ENCODE peak calls at places on chromosomes 11 and 22, in four cellular contexts. F is heart right ventricle, K is PC-3, T is IMR-90. U is an unnamed sample.

GRCh38 chr22:17407643-17408042 is 38.4 kb downstream of the CECR2 start:
- DNase-seq in F (no peak), K (no peak), T (no peak), U (no peak)

GRCh38 chr11:20112291-20113146 is 47.8 kb downstream of the DBX1 start:
- DNase-seq in F (peak), T (peak), K (peak), U (no peak)

GRCh38 chr11:134071306-134071705 is 2.4 kb downstream of the JAM3 start:
- DNase-seq in F (no peak), K (no peak), T (no peak), U (no peak)

GRCh38 chr22:44172370-44173108 is 8.2 kb upstream of the PARVG start:
- DNase-seq in F (peak), K (no peak), T (no peak), U (peak)

GRCh38 chr11:80899381-80899780 is 1458.6 kb upstream of the TENM4 start:
- DNase-seq in F (no peak), K (peak), T (no peak), U (peak)

GRCh38 chr11:130054966-130055365 is 14.7 kb upstream of the APLP2 start:
- DNase-seq in T (no peak), F (no peak), K (no peak), U (no peak)

GRCh38 chr22:17997456-17997855 is 26.9 kb downstream of the MICAL3 start:
- DNase-seq in F (no peak), K (peak), T (no peak), U (no peak)

GRCh38 chr22:47296405-47297260 is 534.2 kb downstream of the TBC1D22A start:
- DNase-seq in T (no peak), F (no peak), K (no peak), U (no peak)

GRCh38 chr11:19679952-19680823 is 32.4 kb upstream of the NAV2 start:
- DNase-seq in T (peak), F (peak), K (peak), U (no peak)

GRCh38 chr11:69427337-69427736 is 54.1 kb upstream of the LINC01488 start:
- DNase-seq in K (no peak), T (no peak), F (no peak), U (no peak)

GRCh38 chr11:105609832-105610781 is at the start of gene GRIA4:
- DNase-seq in T (peak), F (peak), K (no peak), U (no peak)

GRCh38 chr11:20249313-20249873 is 89.1 kb upstream of the DBX1 start:
- DNase-seq in K (no peak), T (no peak), F (no peak), U (no peak)

GRCh38 chr11:14500181-14500651 is 605 bp upstream of the COPB1 start:
- DNase-seq in K (peak), T (peak), F (peak), U (no peak)

GRCh38 chr11:124538019-124538418 is 5.4 kb downstream of the OR8B12 start:
- DNase-seq in F (no peak), K (no peak), T (peak), U (peak)

GRCh38 chr11:398826-399225 is 4.8 kb downstream of the PKP3 start:
- DNase-seq in K (no peak), F (no peak), T (no peak), U (no peak)

GRCh38 chr11:13928566-13929251 is 33.8 kb upstream of the SPON1 start:
- DNase-seq in F (no peak), T (peak), K (peak), U (no peak)

GRCh38 chr11:11958403-11958802 is 50.0 kb downstream of the DKK3 start:
- DNase-seq in T (no peak), F (no peak), K (no peak), U (no peak)

GRCh38 chr11:10257478-10257877 is 36.5 kb downstream of the SBF2 start:
- DNase-seq in K (no peak), F (no peak), T (no peak), U (no peak)

GRCh38 chr11:114301088-114301487 is 4.9 kb downstream of the NNMT start:
- DNase-seq in F (no peak), T (no peak), K (no peak), U (no peak)

GRCh38 chr11:114301927-114302326 is 5.7 kb downstream of the NNMT start:
- DNase-seq in T (no peak), F (no peak), K (no peak), U (no peak)

GRCh38 chr11:114304065-114304464 is 7.9 kb downstream of the NNMT start:
- DNase-seq in T (no peak), F (no peak), K (no peak), U (no peak)

GRCh38 chr11:114304969-114305368 is 8.8 kb downstream of the NNMT start:
- DNase-seq in F (no peak), T (no peak), K (no peak), U (no peak)

DNA sequence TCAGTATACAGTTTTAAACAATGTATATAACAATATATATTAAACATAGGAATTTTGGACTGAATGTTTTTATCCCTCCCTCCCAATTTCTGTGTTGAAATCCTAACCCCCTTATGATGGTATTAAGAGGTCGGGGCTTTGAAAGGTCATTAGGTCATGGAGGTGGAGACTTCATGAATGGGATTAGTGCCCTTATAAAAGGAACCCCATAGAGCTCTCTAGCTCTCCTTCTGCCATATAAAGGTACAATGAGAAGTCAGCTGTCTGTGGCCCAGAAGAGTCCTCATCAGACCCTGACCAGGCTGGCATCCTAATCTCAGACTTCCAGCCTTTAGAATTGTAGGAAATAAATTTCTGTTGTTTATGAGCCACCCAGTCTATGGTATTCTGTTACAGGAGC is 6.5 kb downstream of the NNMT start:
- DNase-seq in F (no peak), K (no peak), T (no peak), U (no peak)
- H3K4me3 ChIP-seq in F (no peak), K (no peak), T (no peak), U (no peak)

GRCh38 chr11:113553905-113554304 is 78.7 kb upstream of the DRD2 start:
- DNase-seq in K (no peak), T (no peak), F (no peak), U (no peak)
- TF ChIP-seq CTCF in K (peak), T (no peak), F (no peak), U (peak)

DNA sequence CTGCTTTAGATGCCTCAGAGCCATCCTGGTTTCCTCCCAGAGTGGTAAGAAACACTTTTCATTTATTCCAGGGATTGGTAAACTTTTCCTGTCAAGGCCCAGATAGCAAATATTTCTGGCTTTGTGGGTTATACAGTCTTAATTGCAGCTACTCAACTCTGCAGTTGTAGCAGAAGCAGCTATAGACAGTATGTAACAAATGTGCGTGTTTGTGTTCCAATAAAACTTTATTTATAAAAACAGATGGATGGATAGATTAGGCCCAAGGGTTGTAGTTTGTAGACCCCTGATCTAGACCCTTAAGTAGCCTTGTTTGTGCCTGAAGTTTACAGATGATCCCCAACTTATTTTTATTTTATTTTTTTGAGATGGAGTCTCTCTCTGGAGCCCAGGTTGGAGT is 17.9 kb downstream of the NNMT start:
- DNase-seq in T (no peak), F (no peak), K (no peak), U (no peak)
- H3K4me3 ChIP-seq in T (no peak), F (no peak), K (no peak), U (no peak)

GRCh38 chr11:68083517-68083916 is 37.7 kb downstream of the CHKA start:
- DNase-seq in T (no peak), K (no peak), F (no peak), U (no peak)
- TF ChIP-seq CTCF in T (no peak), K (no peak), F (no peak), U (no peak)

GRCh38 chr11:67411785-67412152 is 3.7 kb upstream of the CARNS1 start:
- DNase-seq in K (no peak), T (no peak), F (no peak), U (no peak)
- H3K4me3 ChIP-seq in K (no peak), T (no peak), F (no peak), U (no peak)

GRCh38 chr11:81959341-81959740 is 774.3 kb downstream of the FAM181B start:
- DNase-seq in K (no peak), F (no peak), T (no peak), U (no peak)

GRCh38 chr11:81966340-81966739 is 767.3 kb downstream of the FAM181B start:
- DNase-seq in K (no peak), T (no peak), F (no peak), U (no peak)

GRCh38 chr11:81967242-81967641 is 766.4 kb downstream of the FAM181B start:
- DNase-seq in K (no peak), F (no peak), T (no peak), U (no peak)

DNA sequence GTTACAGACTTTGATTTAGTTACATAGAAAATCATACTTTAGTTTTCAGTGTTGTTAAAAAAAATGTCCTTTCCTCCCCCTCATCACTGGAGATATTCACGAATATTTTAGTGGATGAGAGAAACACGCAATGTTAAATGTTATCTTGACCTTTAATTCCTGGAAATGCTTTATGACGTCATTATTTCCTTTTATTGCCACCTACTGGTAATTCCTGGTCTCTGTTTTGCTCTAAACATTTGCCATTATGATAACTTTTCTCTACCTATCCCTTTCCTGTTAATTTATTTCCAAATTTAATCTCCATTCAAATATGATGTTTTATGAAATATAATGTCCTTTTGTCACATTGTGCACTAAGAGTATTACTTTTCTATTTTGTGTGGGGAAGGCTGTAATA is 770.6 kb downstream of the FAM181B start:
- DNase-seq in F (no peak), T (no peak), K (peak), U (no peak)
- TF ChIP-seq CTCF in F (no peak), T (no peak), K (peak), U (peak)

GRCh38 chr22:50315289-50316113 is 8.1 kb upstream of the PLXNB2 start:
- DNase-seq in T (no peak), F (no peak), K (no peak), U (no peak)
- H3K4me3 ChIP-seq in T (no peak), F (no peak), K (no peak), U (no peak)

DNA sequence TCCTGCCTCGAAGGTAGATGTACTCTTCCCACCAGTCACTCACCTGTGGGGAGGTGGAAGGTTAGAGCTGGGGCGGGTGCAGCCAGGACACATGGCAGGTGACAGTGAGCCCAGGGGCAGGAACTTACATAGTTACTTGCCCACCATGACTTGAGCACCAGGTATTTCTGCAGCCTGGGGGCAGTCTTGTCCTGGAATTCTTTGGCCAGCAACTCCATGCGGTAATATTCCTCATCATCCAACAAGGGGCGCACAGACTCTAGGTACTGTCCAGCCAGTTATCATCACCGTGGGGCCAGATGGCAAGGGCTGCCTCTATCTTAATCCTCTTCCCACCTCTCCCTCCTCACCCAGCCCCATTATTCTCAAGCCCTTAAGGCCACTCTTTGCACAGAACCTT is 2.2 kb downstream of the CPT1B start:
- DNase-seq in F (no peak), T (peak), K (peak), U (no peak)
- TF ChIP-seq CTCF in F (peak), T (peak), K (peak), U (peak)

GRCh38 chr11:67510023-67510345 is 2.0 kb upstream of the CDK2AP2 start:
- DNase-seq in F (no peak), T (peak), K (no peak), U (no peak)
- H3K4me3 ChIP-seq in F (no peak), T (no peak), K (no peak), U (no peak)